ENCODE peak calls at places on chromosomes 11 and 22, in six cellular contexts. J is fibroblast of the aortic adventitia, H is right lobe of liver, U is AG09319, E is fibroblast of lung, G is cardiac fibroblast. T is an unnamed sample.
A peak's percentile ranks its signal among the peaks of the same experiment; 100 is the strongest.

GRCh38 chr11:31480930-31481329 is 28.5 kb downstream of the IMMP1L start:
- DNase-seq in J (no peak), H (no peak), U (no peak), E (no peak), G (no peak), T (no peak)

GRCh38 chr11:122491486-122491885 is 164.0 kb upstream of the UBASH3B start:
- DNase-seq in J (peak; percentile 84), H (no peak), U (peak; percentile 59), E (peak; percentile 55), G (peak; percentile 45), T (no peak)

GRCh38 chr22:44583076-44583760 is 85.2 kb upstream of the RTL6 start:
- DNase-seq in J (peak; percentile 38), H (peak; percentile 33), U (no peak), E (peak; percentile 20), G (peak; percentile 30), T (no peak)

GRCh38 chr11:66190776-66191175 is 77.7 kb upstream of the RAB1B start:
- DNase-seq in J (no peak), H (no peak), U (no peak), E (no peak), G (no peak), T (no peak)

GRCh38 chr22:49692499-49693225 is 135.0 kb downstream of the BRD1 start:
- DNase-seq in J (no peak), H (no peak), U (no peak), E (no peak), G (no peak), T (no peak)

GRCh38 chr11:57427692-57428082 is 766 bp upstream of the SLC43A3 start:
- DNase-seq in J (peak; percentile 95), H (peak; percentile 75), U (no peak), E (peak; percentile 74), G (peak; percentile 84), T (no peak)

GRCh38 chr11:827861-828167 is at the start of gene CRACR2B:
- DNase-seq in J (no peak), H (no peak), U (no peak), E (no peak), G (no peak), T (no peak)

GRCh38 chr22:46069518-46070214 is 80.7 kb upstream of the PPARA start:
- DNase-seq in J (peak; percentile 98), H (peak; percentile 91), U (peak; percentile 87), E (peak; percentile 91), G (peak; percentile 96), T (no peak)

GRCh38 chr11:41334007-41334933 is 125.2 kb downstream of the LRRC4C start:
- DNase-seq in J (no peak), H (peak; percentile 44), U (no peak), E (no peak), G (no peak), T (no peak)

GRCh38 chr11:108122166-108122628 is 830 bp downstream of the ACAT1 start:
- DNase-seq in J (peak; percentile 65), H (peak; percentile 63), U (no peak), E (peak; percentile 33), G (peak; percentile 41), T (no peak)

GRCh38 chr22:37491559-37492427 is 5.6 kb upstream of the MFNG start:
- DNase-seq in J (no peak), H (no peak), U (no peak), E (no peak), G (no peak), T (no peak)

GRCh38 chr22:25364281-25364680 is 144.8 kb downstream of the CRYBB2 start:
- DNase-seq in J (no peak), H (peak; percentile 41), U (no peak), E (no peak), G (no peak), T (no peak)

GRCh38 chr11:67302571-67303131 is 679 bp upstream of the SSH3 start:
- DNase-seq in J (no peak), H (peak; percentile 70), U (no peak), E (no peak), G (peak; percentile 23), T (no peak)

GRCh38 chr11:102429691-102430090 is 22.9 kb downstream of the TMEM123 start:
- DNase-seq in J (no peak), H (no peak), U (no peak), E (no peak), G (no peak), T (no peak)

GRCh38 chr11:79110796-79111195 is 330.0 kb downstream of the TENM4 start:
- DNase-seq in J (no peak), H (no peak), U (no peak), E (peak; percentile 53), G (no peak), T (no peak)

GRCh38 chr11:120306519-120307242 is 18.4 kb upstream of the TLCD5 start:
- DNase-seq in J (peak; percentile 96), H (no peak), U (peak; percentile 74), E (peak; percentile 93), G (peak; percentile 95), T (no peak)

GRCh38 chr11:86484164-86484794 is 109.6 kb downstream of the CCDC81 start:
- DNase-seq in J (peak; percentile 100), H (no peak), U (peak; percentile 94), E (peak; percentile 98), G (peak; percentile 99), T (no peak)

GRCh38 chr11:80718611-80719291 is 1277.9 kb upstream of the TENM4 start:
- DNase-seq in J (no peak), H (no peak), U (no peak), E (no peak), G (no peak), T (no peak)

GRCh38 chr22:20024225-20025087 is 3.5 kb downstream of the TANGO2 start:
- DNase-seq in J (no peak), H (no peak), U (no peak), E (no peak), G (no peak), T (no peak)

GRCh38 chr11:67126986-67127385 is 7.9 kb downstream of the KDM2A start:
- DNase-seq in J (no peak), H (peak; percentile 21), U (no peak), E (no peak), G (no peak), T (no peak)

GRCh38 chr11:3949132-3949531 is 93.7 kb downstream of the STIM1 start:
- DNase-seq in J (no peak), H (no peak), U (no peak), E (no peak), G (no peak), T (no peak)

GRCh38 chr22:17748555-17749353 is 25.5 kb downstream of the BID start:
- DNase-seq in J (no peak), H (no peak), U (no peak), E (no peak), G (no peak), T (no peak)
- TF ChIP-seq CTCF in J (no peak), H (no peak), U (no peak), E (peak; percentile 32), G (peak; percentile 23), T (no peak)

GRCh38 chr22:32775957-32776356 is 25.5 kb upstream of the TIMP3 start:
- DNase-seq in J (no peak), H (peak; percentile 81), U (no peak), E (no peak), G (no peak), T (no peak)
- TF ChIP-seq CTCF in J (peak; percentile 34), H (peak; percentile 77), U (peak; percentile 35), E (peak; percentile 53), G (peak; percentile 36), T (peak; percentile 13)

GRCh38 chr11:83722392-83722791 is 436.2 kb upstream of the CCDC90B start:
- DNase-seq in J (no peak), H (no peak), U (no peak), E (no peak), G (no peak), T (no peak)
- TF ChIP-seq CTCF in J (no peak), H (no peak), U (no peak), E (no peak), G (no peak), T (no peak)

GRCh38 chr11:62392944-62393628 is 25.7 kb upstream of the SCGB1A1 start:
- DNase-seq in J (no peak), H (no peak), U (no peak), E (no peak), G (no peak), T (no peak)
- TF ChIP-seq CTCF in J (no peak), H (peak; percentile 13), U (no peak), E (no peak), G (peak; percentile 12), T (peak; percentile 19)

GRCh38 chr22:30245985-30246901 is at the start of gene LIF:
- DNase-seq in J (peak; percentile 74), H (no peak), U (no peak), E (peak; percentile 82), G (peak; percentile 89), T (no peak)
- TF ChIP-seq CTCF in J (peak; percentile 17), H (peak; percentile 12), U (peak; percentile 8), E (no peak), G (no peak), T (peak; percentile 19)